ENCODE peak calls at places on chromosomes 7 and 10, in five cellular contexts. O is IMR-90, I is GM12878, C is HepG2, P is HCT116. F is an unnamed sample. For H4K20me1, the result is how much of the 10 kb centered on the place peaks cover.

GRCh38 chr7:134780166-134780853 is 876 bp downstream of the CALD1 start:
- DNase-seq in O (no peak), I (no peak), C (no peak), P (no peak), F (peak)

GRCh38 chr10:97633921-97634320 is 621 bp upstream of the MORN4 start:
- DNase-seq in O (no peak), I (no peak), C (peak), P (peak), F (no peak)

GRCh38 chr10:96345250-96345649 is 13.6 kb downstream of the OPALIN start:
- DNase-seq in O (no peak), I (no peak), C (no peak), P (no peak), F (peak)

GRCh38 chr10:29414501-29414900 is 125.6 kb downstream of the LYZL1 start:
- DNase-seq in O (no peak), I (no peak), C (peak), P (no peak), F (peak)

GRCh38 chr10:3054183-3054815 is 13.0 kb upstream of the PFKP start:
- DNase-seq in O (peak), I (no peak), C (no peak), P (no peak), F (no peak)

GRCh38 chr10:18886102-18886501 is 162.5 kb upstream of the MALRD1 start:
- DNase-seq in O (peak), I (no peak), C (no peak), P (no peak), F (no peak)

GRCh38 chr10:132868995-132869394 is 73.4 kb downstream of the CFAP46 start:
- DNase-seq in O (no peak), I (no peak), C (no peak), P (no peak), F (no peak)

GRCh38 chr7:86645174-86645566 is 1.5 kb downstream of the GRM3 start:
- DNase-seq in O (no peak), I (no peak), C (no peak), P (no peak), F (no peak)

GRCh38 chr7:31443457-31443856 is 70.4 kb upstream of the ITPRID1 start:
- DNase-seq in O (peak), I (peak), C (peak), P (peak), F (peak)

GRCh38 chr7:150686030-150686626 is 622 bp downstream of the GIMAP2 start:
- DNase-seq in O (no peak), I (no peak), C (no peak), P (no peak), F (peak)

GRCh38 chr10:119401671-119402395 is 140.7 kb downstream of the RGS10 start:
- DNase-seq in O (peak), I (no peak), C (peak), P (peak), F (peak)

GRCh38 chr10:73910764-73911552 is at the start of gene PLAU:
- DNase-seq in O (peak), I (no peak), C (no peak), P (no peak), F (peak)

GRCh38 chr10:118308664-118309063 is 33.5 kb downstream of the FAM204A start:
- DNase-seq in O (no peak), I (no peak), C (no peak), P (no peak), F (no peak)

GRCh38 chr10:93376372-93377296 is 105.5 kb downstream of the MYOF start:
- DNase-seq in O (peak), I (peak), C (peak), P (peak), F (peak)

GRCh38 chr10:101138788-101139420 is 7.8 kb downstream of the TLX1 start:
- DNase-seq in O (no peak), I (no peak), C (no peak), P (no peak), F (no peak)

GRCh38 chr10:130973127-130973839 is 338.2 kb downstream of the TCERG1L start:
- DNase-seq in O (no peak), I (no peak), C (no peak), P (no peak), F (no peak)

GRCh38 chr7:95718556-95719410 is 53.6 kb upstream of the DYNC1I1 start:
- DNase-seq in O (peak), I (no peak), C (no peak), P (peak), F (peak)

GRCh38 chr7:100745184-100745583 is 11.8 kb downstream of the ZAN start:
- DNase-seq in O (peak), I (no peak), C (no peak), P (peak), F (peak)

GRCh38 chr10:62248465-62248864 is 20.2 kb downstream of the RTKN2 start:
- DNase-seq in O (peak), I (no peak), C (no peak), P (no peak), F (peak)

GRCh38 chr10:63382066-63382465 is 83.7 kb downstream of the JMJD1C start:
- DNase-seq in O (no peak), I (no peak), C (no peak), P (no peak), F (no peak)

GRCh38 chr10:63385254-63385653 is 80.5 kb downstream of the JMJD1C start:
- DNase-seq in O (no peak), I (no peak), C (no peak), P (no peak), F (no peak)

GRCh38 chr10:63384675-63385074 is 81.1 kb downstream of the JMJD1C start:
- DNase-seq in O (no peak), I (no peak), C (no peak), P (no peak), F (no peak)

GRCh38 chr10:63384001-63384400 is 81.8 kb downstream of the JMJD1C start:
- DNase-seq in O (peak), I (no peak), C (no peak), P (no peak), F (no peak)

GRCh38 chr10:63383141-63383540 is 82.6 kb downstream of the JMJD1C start:
- DNase-seq in O (peak), I (no peak), C (no peak), P (no peak), F (no peak)
- H4K20me1 ChIP-seq in O (under half), I (under half), C (under half), P (under half), F (under half)

GRCh38 chr7:1535695-1536094 is 5.2 kb downstream of the MAFK start:
- DNase-seq in O (no peak), I (no peak), C (no peak), P (no peak), F (peak)
- H3K4me3 ChIP-seq in O (no peak), I (no peak), C (no peak), P (no peak), F (no peak)

DNA sequence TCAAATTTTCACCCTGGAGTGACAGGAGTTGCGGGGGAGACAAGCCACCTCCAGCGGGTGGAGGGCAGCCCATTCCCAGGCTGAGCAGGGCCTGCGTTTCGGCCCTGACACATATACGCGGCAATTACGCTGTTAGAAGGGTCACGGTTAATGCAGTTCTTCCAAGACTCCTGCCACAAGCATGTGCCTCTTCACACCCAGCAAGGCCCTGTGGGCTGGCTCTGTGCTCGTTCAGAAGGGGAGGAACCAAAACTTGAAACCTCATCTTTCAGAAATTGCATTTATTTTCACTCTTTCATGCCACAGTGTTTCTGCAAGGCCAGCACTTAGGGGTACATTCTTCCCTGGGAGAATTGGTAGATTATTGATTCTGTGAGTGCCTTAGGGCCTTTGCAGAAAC is 24.7 kb downstream of the LRMDA start:
- DNase-seq in O (no peak), I (no peak), C (no peak), P (no peak), F (no peak)
- TF ChIP-seq POLR2A in O (no peak), I (no peak), C (no peak), P (no peak), F (no peak)

GRCh38 chr7:128838109-128838779 is 8.0 kb downstream of the FLNC start:
- DNase-seq in O (no peak), I (no peak), C (no peak), P (no peak), F (no peak)
- H4K20me1 ChIP-seq in O (half or more), I (under half), C (under half), P (under half), F (under half)

GRCh38 chr7:4862156-4862555 is 326 bp upstream of the PAPOLB start:
- DNase-seq in O (no peak), I (no peak), C (no peak), P (no peak), F (no peak)
- H3K4me3 ChIP-seq in O (no peak), I (no peak), C (no peak), P (no peak), F (no peak)

GRCh38 chr7:91265693-91266066 is 1.4 kb downstream of the FZD1 start:
- DNase-seq in O (no peak), I (no peak), C (no peak), P (no peak), F (peak)

GRCh38 chr7:91264924-91265681 is 870 bp downstream of the FZD1 start:
- DNase-seq in O (peak), I (no peak), C (no peak), P (no peak), F (peak)

GRCh38 chr7:91266067-91266930 is 2.1 kb downstream of the FZD1 start:
- DNase-seq in O (peak), I (no peak), C (no peak), P (no peak), F (no peak)

GRCh38 chr7:91263359-91264082 is 712 bp upstream of the FZD1 start:
- DNase-seq in O (no peak), I (no peak), C (no peak), P (no peak), F (no peak)

DNA sequence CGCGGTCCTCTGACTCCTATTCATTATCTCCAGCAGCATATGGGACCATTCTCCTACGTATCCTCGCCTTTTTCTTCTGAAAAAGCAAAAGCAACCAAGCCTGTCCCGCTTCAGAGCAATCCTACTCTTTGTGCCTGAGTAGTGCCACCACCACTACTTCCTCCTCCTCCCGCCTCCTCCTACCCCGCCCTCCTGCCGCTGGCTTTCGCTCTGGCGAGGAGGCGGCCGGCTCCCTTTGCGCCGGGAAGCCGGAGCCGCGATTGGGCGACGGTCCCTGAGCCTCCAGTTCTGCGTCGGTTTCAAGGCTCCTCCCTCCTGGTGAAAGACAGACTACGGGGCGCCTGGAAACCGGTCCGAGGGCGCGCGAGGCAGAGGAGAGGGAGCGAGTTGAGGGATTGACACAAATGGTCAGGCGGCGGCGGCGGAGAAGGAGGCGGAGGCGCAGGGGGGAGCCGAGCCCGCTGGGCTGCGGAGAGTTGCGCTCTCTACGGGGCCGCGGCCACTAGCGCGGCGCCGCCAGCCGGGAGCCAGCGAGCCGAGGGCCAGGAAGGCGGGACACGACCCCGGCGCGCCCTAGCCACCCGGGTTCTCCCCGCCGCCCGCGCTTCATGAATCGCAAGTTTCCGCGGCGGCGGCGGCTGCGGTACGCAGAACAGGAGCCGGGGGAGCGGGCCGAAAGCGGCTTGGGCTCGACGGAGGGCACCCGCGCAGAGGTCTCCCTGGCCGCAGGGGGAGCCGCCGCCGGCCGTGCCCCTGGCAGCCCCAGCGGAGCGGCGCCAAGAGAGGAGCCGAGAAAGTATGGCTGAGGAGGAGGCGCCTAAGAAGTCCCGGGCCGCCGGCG is at the start of gene FZD1:
- DNase-seq in O (peak), I (peak), C (peak), P (peak), F (peak)
- TF ChIP-seq POLR2A in O (peak), I (peak), C (no peak), P (peak), F (no peak)

GRCh38 chr10:42809670-42810069 is 27.1 kb downstream of the BMS1 start:
- DNase-seq in O (no peak), I (no peak), C (no peak), P (no peak), F (no peak)
- H4K20me1 ChIP-seq in O (under half), I (under half), C (under half), P (under half), F (under half)

GRCh38 chr10:22988581-22989360 is 60.9 kb downstream of the ARMC3 start:
- DNase-seq in O (peak), I (peak), C (peak), P (peak), F (peak)
- H3K4me3 ChIP-seq in O (no peak), I (no peak), C (no peak), P (no peak), F (no peak)

GRCh38 chr7:101814996-101815825 is 2.2 kb upstream of the CUX1 start:
- DNase-seq in O (peak), I (no peak), C (no peak), P (no peak), F (peak)

GRCh38 chr7:101812595-101812994 is 4.8 kb upstream of the CUX1 start:
- DNase-seq in O (no peak), I (no peak), C (no peak), P (no peak), F (no peak)

GRCh38 chr7:101815826-101816488 is 1.5 kb upstream of the CUX1 start:
- DNase-seq in O (peak), I (no peak), C (peak), P (peak), F (peak)

GRCh38 chr7:101813414-101814019 is 3.9 kb upstream of the CUX1 start:
- DNase-seq in O (no peak), I (no peak), C (no peak), P (no peak), F (no peak)

GRCh38 chr7:101814081-101814995 is 3.1 kb upstream of the CUX1 start:
- DNase-seq in O (peak), I (no peak), C (peak), P (no peak), F (peak)
- TF ChIP-seq POLR2A in O (no peak), I (no peak), C (no peak), P (peak), F (no peak)